ENCODE peak calls at places on chromosomes 4 and X, in eight cellular contexts. N, T, E, X, I, C, S and K are unnamed samples. For H3K4me1, the result is how much of the 10 kb centered on the place peaks cover.

GRCh38 chrX:44462851-44463250 is 79.8 kb downstream of the FUNDC1 start:
- DNase-seq in N (no peak), T (no peak), E (no peak), X (no peak), I (peak), C (no peak), S (no peak), K (no peak)

GRCh38 chr4:113740857-113741379 is 20.6 kb downstream of the CAMK2D start:
- DNase-seq in N (no peak), T (no peak), E (no peak), X (no peak), I (no peak), C (no peak), S (no peak), K (no peak)

GRCh38 chrX:140477987-140478386 is 26.9 kb downstream of the SOX3 start:
- DNase-seq in N (no peak), T (no peak), E (no peak), X (no peak), I (no peak), C (no peak), S (no peak), K (no peak)

GRCh38 chrX:103254921-103255455 is at the start of gene TCEAL8:
- DNase-seq in N (peak), T (peak), E (peak), X (peak), I (peak), C (peak), S (peak), K (peak)

GRCh38 chr4:3529363-3529762 is 2.9 kb downstream of the LRPAP1 start:
- DNase-seq in N (no peak), T (no peak), E (no peak), X (no peak), I (no peak), C (peak), S (peak), K (no peak)

GRCh38 chr4:177119021-177119461 is 190.6 kb upstream of the NEIL3 start:
- DNase-seq in N (no peak), T (no peak), E (no peak), X (no peak), I (peak), C (no peak), S (no peak), K (no peak)

GRCh38 chr4:185997287-185997686 is 71.7 kb upstream of the TLR3 start:
- DNase-seq in N (no peak), T (no peak), E (no peak), X (peak), I (no peak), C (peak), S (no peak), K (no peak)

GRCh38 chrX:13151806-13152510 is 107.5 kb upstream of the FAM9C start:
- DNase-seq in N (no peak), T (no peak), E (no peak), X (no peak), I (peak), C (no peak), S (no peak), K (no peak)

GRCh38 chr4:29423836-29424721 is 1296.1 kb upstream of the PCDH7 start:
- DNase-seq in N (no peak), T (no peak), E (no peak), X (no peak), I (peak), C (no peak), S (no peak), K (no peak)

GRCh38 chr4:183335369-183335940 is 13.2 kb upstream of the CLDN24 start:
- DNase-seq in N (no peak), T (no peak), E (no peak), X (no peak), I (peak), C (no peak), S (no peak), K (no peak)

GRCh38 chr4:140300271-140300970 is 73.0 kb upstream of the SCOC start:
- DNase-seq in N (peak), T (no peak), E (no peak), X (no peak), I (peak), C (no peak), S (no peak), K (no peak)

GRCh38 chr4:139126898-139127297 is 50.1 kb downstream of the ELF2 start:
- DNase-seq in N (no peak), T (no peak), E (no peak), X (no peak), I (no peak), C (no peak), S (no peak), K (no peak)

GRCh38 chr4:88040707-88041106 is 33.3 kb downstream of the PKD2 start:
- DNase-seq in N (no peak), T (no peak), E (no peak), X (no peak), I (no peak), C (no peak), S (no peak), K (no peak)

GRCh38 chr4:156941940-156942548 is 29.6 kb downstream of the PDGFC start:
- DNase-seq in N (peak), T (no peak), E (no peak), X (peak), I (peak), C (no peak), S (peak), K (peak)

GRCh38 chr4:111454961-111455360 is 690.3 kb upstream of the FAM241A start:
- DNase-seq in N (no peak), T (peak), E (no peak), X (no peak), I (no peak), C (no peak), S (no peak), K (peak)

GRCh38 chr4:173862754-173863153 is 332.7 kb upstream of the HAND2 start:
- DNase-seq in N (no peak), T (no peak), E (no peak), X (no peak), I (no peak), C (no peak), S (no peak), K (no peak)

GRCh38 chrX:11499076-11500044 is 166.4 kb downstream of the ARHGAP6 start:
- DNase-seq in N (no peak), T (no peak), E (no peak), X (no peak), I (peak), C (no peak), S (no peak), K (no peak)

GRCh38 chr4:127416092-127416491 is 216.7 kb upstream of the INTU start:
- DNase-seq in N (no peak), T (no peak), E (peak), X (no peak), I (no peak), C (no peak), S (no peak), K (no peak)

GRCh38 chrX:107102980-107103379 is 15.6 kb downstream of the RBM41 start:
- DNase-seq in N (no peak), T (no peak), E (no peak), X (no peak), I (peak), C (no peak), S (no peak), K (no peak)

GRCh38 chr4:125313497-125313896 is 1.3 kb upstream of the FAT4 start:
- DNase-seq in N (peak), T (no peak), E (no peak), X (peak), I (peak), C (no peak), S (peak), K (no peak)

GRCh38 chr4:147643616-147644015 is 26.4 kb downstream of the TMEM184C start:
- DNase-seq in N (no peak), T (no peak), E (no peak), X (no peak), I (no peak), C (no peak), S (no peak), K (no peak)

GRCh38 chrX:18075603-18076002 is 145.1 kb downstream of the BEND2 start:
- DNase-seq in N (no peak), T (no peak), E (no peak), X (no peak), I (no peak), C (no peak), S (no peak), K (no peak)

GRCh38 chrX:120522820-120523219 is 37.9 kb downstream of the CUL4B start:
- DNase-seq in N (no peak), T (no peak), E (no peak), X (no peak), I (no peak), C (no peak), S (no peak), K (no peak)

GRCh38 chr4:149102765-149103164 is 660.6 kb upstream of the NR3C2 start:
- DNase-seq in N (no peak), T (no peak), E (no peak), X (no peak), I (no peak), C (no peak), S (no peak), K (no peak)

GRCh38 chrX:130916636-130917422 is 13.8 kb upstream of the ENOX2 start:
- DNase-seq in N (peak), T (no peak), E (no peak), X (peak), I (peak), C (no peak), S (no peak), K (peak)
- TF ChIP-seq CTCF in N (peak), T (peak), E (peak), X (peak), I (peak), C (peak), S (peak), K (peak)

GRCh38 chr4:48108309-48109073 is 25.6 kb downstream of the TXK start:
- DNase-seq in N (no peak), T (no peak), E (no peak), X (no peak), I (no peak), C (no peak), S (no peak), K (no peak)
- TF ChIP-seq POLR2A in N (no peak), T (no peak), E (no peak), X (no peak), I (no peak), C (no peak), S (no peak), K (no peak)

DNA sequence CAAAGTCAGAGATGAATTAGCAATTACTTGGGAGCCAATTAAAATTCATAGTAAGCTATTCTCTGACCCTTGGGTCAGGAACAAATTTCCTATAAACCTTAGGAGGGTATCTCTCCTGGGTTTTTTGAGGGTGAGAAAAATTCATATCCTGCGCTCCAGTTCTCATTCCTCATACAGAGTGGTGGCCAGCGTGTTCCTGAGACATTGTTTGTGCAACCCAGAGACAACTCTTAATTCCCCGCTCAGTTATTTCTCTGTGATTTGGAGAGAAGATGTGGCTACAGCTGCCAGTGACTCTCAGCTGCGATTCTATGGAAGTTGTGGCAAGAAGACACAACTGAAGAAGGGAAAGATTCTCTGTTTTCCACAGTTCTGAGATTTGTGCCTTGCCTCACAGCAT is 37.9 kb upstream of the CBR4 start:
- DNase-seq in N (no peak), T (no peak), E (no peak), X (no peak), I (no peak), C (no peak), S (no peak), K (no peak)
- H3K4me1 ChIP-seq in N (under half), T (under half), E (under half), X (under half), I (under half), C (under half), S (under half), K (under half)

DNA sequence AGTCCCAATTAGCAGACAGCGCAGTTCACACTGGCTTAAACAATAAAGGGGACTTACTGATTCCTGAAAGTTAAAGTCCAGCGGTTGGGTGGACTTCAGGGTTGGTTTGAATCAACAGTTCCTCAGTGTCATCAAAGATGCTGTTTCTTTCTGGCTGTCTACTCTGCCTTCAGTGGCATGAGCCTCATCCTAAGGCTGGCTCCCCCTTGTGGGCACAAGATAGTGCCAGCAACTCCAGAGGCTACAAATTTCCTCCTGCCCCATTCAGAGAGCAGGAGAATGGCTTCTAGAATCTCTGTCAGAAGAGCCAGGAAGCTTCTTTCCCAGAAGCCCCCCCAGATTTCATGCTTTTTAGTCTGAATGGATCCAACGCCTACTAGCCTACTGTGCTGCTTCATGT is 82.4 kb upstream of the MTM1 start:
- DNase-seq in N (peak), T (no peak), E (no peak), X (peak), I (peak), C (no peak), S (peak), K (peak)
- TF ChIP-seq CTCF in N (peak), T (peak), E (peak), X (peak), I (peak), C (peak), S (peak), K (peak)

GRCh38 chr4:144670776-144671175 is 24.8 kb downstream of the HHIP start:
- DNase-seq in N (no peak), T (no peak), E (no peak), X (no peak), I (no peak), C (no peak), S (no peak), K (no peak)

GRCh38 chr4:144674711-144675110 is 28.8 kb downstream of the HHIP start:
- DNase-seq in N (no peak), T (no peak), E (no peak), X (no peak), I (no peak), C (no peak), S (no peak), K (no peak)
- TF ChIP-seq POLR2A in N (no peak), T (no peak), E (no peak), X (no peak), I (no peak), C (no peak), S (no peak), K (no peak)

GRCh38 chrX:19785647-19786046 is 101.8 kb downstream of the SH3KBP1 start:
- DNase-seq in N (no peak), T (no peak), E (no peak), X (no peak), I (no peak), C (no peak), S (no peak), K (no peak)
- H3K4me1 ChIP-seq in N (under half), T (under half), E (under half), X (under half), I (under half), C (under half), S (under half), K (under half)

DNA sequence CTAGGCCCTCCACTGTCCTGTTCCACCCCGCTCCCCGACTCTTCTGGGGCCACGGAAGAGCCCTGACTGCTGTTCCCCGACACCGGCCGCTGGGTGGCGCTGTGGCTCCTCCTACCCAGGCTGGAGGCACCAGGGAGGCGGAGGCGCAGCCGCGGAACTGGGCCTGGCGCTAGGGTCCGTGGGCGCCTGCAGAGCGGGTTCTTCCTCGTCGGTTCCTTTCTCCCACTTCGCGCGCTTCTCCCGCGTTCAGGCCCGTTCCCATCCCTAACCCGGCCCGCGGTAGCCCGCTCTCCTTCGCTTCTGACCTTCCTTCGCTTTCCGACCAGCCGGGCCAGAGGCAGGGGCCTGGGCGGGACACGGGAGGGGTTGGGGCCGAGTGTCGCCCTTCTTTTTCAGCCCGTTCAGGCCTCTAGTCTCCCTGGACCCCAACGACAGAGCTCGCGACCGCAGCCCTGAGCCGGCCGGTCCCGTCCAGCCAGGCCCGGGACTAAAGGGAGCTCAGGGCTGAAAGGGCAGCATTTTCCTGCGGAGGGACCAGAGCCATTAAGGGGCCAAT is 34.3 kb downstream of the NALF2 start:
- DNase-seq in N (peak), T (peak), E (peak), X (peak), I (peak), C (peak), S (peak), K (peak)
- TF ChIP-seq CTCF in N (peak), T (peak), E (peak), X (peak), I (peak), C (peak), S (peak), K (peak)

GRCh38 chrX:85003655-85004244 is at the start of gene APOOL:
- DNase-seq in N (peak), T (peak), E (peak), X (peak), I (peak), C (peak), S (peak), K (peak)
- TF ChIP-seq POLR2A in N (no peak), T (no peak), E (no peak), X (peak), I (no peak), C (no peak), S (no peak), K (peak)

GRCh38 chr4:115234405-115235093 is 121.1 kb upstream of the NDST4 start:
- DNase-seq in N (no peak), T (no peak), E (no peak), X (no peak), I (no peak), C (no peak), S (no peak), K (no peak)

GRCh38 chr4:115229873-115230272 is 116.5 kb upstream of the NDST4 start:
- DNase-seq in N (no peak), T (no peak), E (no peak), X (no peak), I (no peak), C (no peak), S (no peak), K (no peak)

GRCh38 chr4:115228851-115229250 is 115.4 kb upstream of the NDST4 start:
- DNase-seq in N (no peak), T (no peak), E (no peak), X (no peak), I (no peak), C (no peak), S (no peak), K (no peak)

DNA sequence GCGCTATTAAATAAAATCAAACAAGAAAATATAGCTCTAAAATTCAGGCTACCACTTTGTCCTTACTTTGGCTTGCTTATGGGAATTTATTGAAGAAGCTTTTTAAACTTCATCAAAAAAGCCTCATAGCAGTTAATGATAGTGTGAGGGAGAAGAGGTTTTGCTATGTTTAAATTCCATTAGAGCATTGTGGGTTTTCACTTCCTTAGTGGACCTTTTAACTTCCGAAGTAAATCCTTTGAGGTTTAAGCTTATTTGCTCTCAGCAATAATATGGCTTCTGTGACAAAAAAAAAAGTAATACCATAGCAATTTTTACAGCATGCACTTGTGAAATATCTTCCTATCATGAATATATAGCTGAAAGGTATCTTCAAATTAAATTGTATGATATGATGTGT is 120.2 kb upstream of the NDST4 start:
- DNase-seq in N (no peak), T (no peak), E (no peak), X (no peak), I (no peak), C (no peak), S (no peak), K (no peak)
- H3K4me1 ChIP-seq in N (under half), T (under half), E (under half), X (under half), I (under half), C (under half), S (under half), K (under half)